ENCODE peak calls at places on chromosomes 16 and 17, in nine cellular contexts. L is testis, W is heart left ventricle, G is body of pancreas, Y is A549, E is prostate gland, A is GM12891, B is breast epithelium, N is tibial nerve. O is an unnamed sample.

GRCh38 chr16:15618392-15618791 is 24.6 kb downstream of the MARF1 start:
- DNase-seq in L (no peak), W (no peak), G (no peak), Y (no peak), E (no peak), A (no peak), B (no peak), N (no peak), O (no peak)

GRCh38 chr16:19213885-19214284 is 45.8 kb downstream of the SYT17 start:
- DNase-seq in L (no peak), W (no peak), G (no peak), Y (peak), E (no peak), A (no peak), B (no peak), N (no peak), O (no peak)

GRCh38 chr16:7509919-7510705 is 177.5 kb downstream of the RBFOX1 start:
- DNase-seq in L (no peak), W (no peak), G (no peak), Y (no peak), E (no peak), A (no peak), B (no peak), N (no peak), O (no peak)

GRCh38 chr17:66537518-66537917 is 235.1 kb downstream of the PRKCA start:
- DNase-seq in L (no peak), W (no peak), G (no peak), Y (no peak), E (no peak), A (no peak), B (no peak), N (no peak), O (no peak)

GRCh38 chr17:69960755-69961154 is 114.3 kb upstream of the KCNJ16 start:
- DNase-seq in L (peak), W (peak), G (peak), Y (no peak), E (peak), A (no peak), B (peak), N (peak), O (no peak)

GRCh38 chr17:45923511-45924268 is 29.3 kb downstream of the MAPT start:
- DNase-seq in L (no peak), W (no peak), G (no peak), Y (no peak), E (no peak), A (no peak), B (no peak), N (no peak), O (no peak)

GRCh38 chr17:12600349-12600748 is 65.3 kb upstream of the MYOCD start:
- DNase-seq in L (no peak), W (no peak), G (no peak), Y (no peak), E (no peak), A (no peak), B (no peak), N (no peak), O (no peak)

GRCh38 chr16:88192601-88193000 is 190.2 kb upstream of the ZNF469 start:
- DNase-seq in L (no peak), W (no peak), G (no peak), Y (no peak), E (no peak), A (no peak), B (no peak), N (no peak), O (no peak)

GRCh38 chr17:73841431-73842060 is 197.3 kb upstream of the SDK2 start:
- DNase-seq in L (no peak), W (no peak), G (no peak), Y (peak), E (no peak), A (no peak), B (no peak), N (no peak), O (no peak)

GRCh38 chr17:44348234-44348987 is 3.3 kb downstream of the GRN start:
- DNase-seq in L (no peak), W (peak), G (no peak), Y (no peak), E (peak), A (peak), B (no peak), N (no peak), O (no peak)

GRCh38 chr16:67110136-67110847 is 551 bp downstream of the PHAF1 start:
- DNase-seq in L (peak), W (no peak), G (no peak), Y (no peak), E (no peak), A (no peak), B (no peak), N (no peak), O (peak)

GRCh38 chr17:41734139-41734948 is at the start of gene HAP1:
- DNase-seq in L (peak), W (no peak), G (peak), Y (peak), E (peak), A (no peak), B (no peak), N (no peak), O (no peak)

GRCh38 chr16:65754799-65755691 is 611.4 kb upstream of the CDH5 start:
- DNase-seq in L (no peak), W (no peak), G (no peak), Y (no peak), E (no peak), A (no peak), B (no peak), N (no peak), O (no peak)

GRCh38 chr16:87538594-87538993 is 45.8 kb upstream of the ZCCHC14 start:
- DNase-seq in L (no peak), W (no peak), G (no peak), Y (no peak), E (no peak), A (no peak), B (no peak), N (no peak), O (no peak)

GRCh38 chr17:22507823-22508222 is 815.5 kb downstream of the KCNJ18 start:
- DNase-seq in L (peak), W (no peak), G (no peak), Y (peak), E (no peak), A (no peak), B (no peak), N (no peak), O (no peak)

GRCh38 chr16:11258553-11259287 is 2.7 kb upstream of the SOCS1 start:
- DNase-seq in L (peak), W (peak), G (peak), Y (no peak), E (no peak), A (peak), B (peak), N (no peak), O (no peak)

GRCh38 chr16:24996301-24996700 is 18.9 kb downstream of the ARHGAP17 start:
- DNase-seq in L (no peak), W (no peak), G (no peak), Y (no peak), E (no peak), A (no peak), B (no peak), N (no peak), O (no peak)

GRCh38 chr16:10940501-10941079 is 1.7 kb downstream of the DEXI start:
- DNase-seq in L (no peak), W (peak), G (peak), Y (no peak), E (no peak), A (no peak), B (no peak), N (no peak), O (no peak)

GRCh38 chr16:86319871-86320270 is 190.5 kb upstream of the FOXF1 start:
- DNase-seq in L (no peak), W (no peak), G (no peak), Y (no peak), E (no peak), A (no peak), B (no peak), N (no peak), O (no peak)

GRCh38 chr16:85556456-85557082 is 56.6 kb upstream of the GSE1 start:
- DNase-seq in L (peak), W (peak), G (peak), Y (peak), E (peak), A (peak), B (peak), N (no peak), O (peak)

GRCh38 chr17:46044286-46044928 is 45.4 kb downstream of the STH start:
- DNase-seq in L (peak), W (peak), G (peak), Y (peak), E (peak), A (no peak), B (peak), N (peak), O (peak)

GRCh38 chr16:9847146-9847545 is 335.1 kb downstream of the GRIN2A start:
- DNase-seq in L (no peak), W (no peak), G (no peak), Y (no peak), E (no peak), A (no peak), B (no peak), N (no peak), O (no peak)

GRCh38 chr16:25633549-25633948 is 58.2 kb upstream of the HS3ST4 start:
- DNase-seq in L (no peak), W (no peak), G (peak), Y (peak), E (no peak), A (no peak), B (no peak), N (no peak), O (no peak)

GRCh38 chr17:62778990-62779681 is 29.0 kb downstream of the MARCHF10 start:
- DNase-seq in L (peak), W (no peak), G (peak), Y (peak), E (peak), A (no peak), B (peak), N (no peak), O (no peak)

GRCh38 chr17:12290207-12290606 is 269.5 kb downstream of the MAP2K4 start:
- DNase-seq in L (no peak), W (no peak), G (no peak), Y (no peak), E (no peak), A (no peak), B (no peak), N (no peak), O (no peak)

GRCh38 chr17:43905985-43906852 is 1.1 kb downstream of the MPP2 start:
- DNase-seq in L (peak), W (peak), G (peak), Y (peak), E (no peak), A (no peak), B (peak), N (peak), O (no peak)

GRCh38 chr17:41064301-41064700 is 1.4 kb downstream of the KRTAP2-4 start:
- DNase-seq in L (no peak), W (no peak), G (no peak), Y (no peak), E (no peak), A (no peak), B (no peak), N (no peak), O (no peak)

GRCh38 chr16:11131706-11132105 is 124.3 kb downstream of the SOCS1 start:
- DNase-seq in L (no peak), W (peak), G (no peak), Y (no peak), E (no peak), A (no peak), B (no peak), N (no peak), O (no peak)

GRCh38 chr17:6701719-6702118 is 11.4 kb downstream of the SLC13A5 start:
- DNase-seq in L (peak), W (no peak), G (peak), Y (peak), E (no peak), A (peak), B (no peak), N (no peak), O (peak)

GRCh38 chr17:57445051-57445450 is 188.7 kb downstream of the MSI2 start:
- DNase-seq in L (no peak), W (no peak), G (no peak), Y (peak), E (no peak), A (no peak), B (peak), N (no peak), O (no peak)

GRCh38 chr17:15779119-15779518 is 47.0 kb downstream of the TBC1D26 start:
- DNase-seq in L (no peak), W (no peak), G (no peak), Y (no peak), E (no peak), A (no peak), B (no peak), N (no peak), O (no peak)

GRCh38 chr17:36463916-36464764 is 22.3 kb upstream of the ZNHIT3 start:
- DNase-seq in L (peak), W (peak), G (peak), Y (peak), E (peak), A (peak), B (no peak), N (no peak), O (peak)

GRCh38 chr17:36470499-36470898 is 16.0 kb upstream of the ZNHIT3 start:
- DNase-seq in L (no peak), W (no peak), G (no peak), Y (no peak), E (no peak), A (no peak), B (no peak), N (no peak), O (no peak)

GRCh38 chr17:36469733-36470132 is 16.7 kb upstream of the ZNHIT3 start:
- DNase-seq in L (no peak), W (no peak), G (no peak), Y (no peak), E (no peak), A (no peak), B (no peak), N (no peak), O (no peak)

GRCh38 chr17:36464765-36465088 is 21.8 kb upstream of the ZNHIT3 start:
- DNase-seq in L (no peak), W (no peak), G (no peak), Y (no peak), E (no peak), A (no peak), B (no peak), N (no peak), O (no peak)

DNA sequence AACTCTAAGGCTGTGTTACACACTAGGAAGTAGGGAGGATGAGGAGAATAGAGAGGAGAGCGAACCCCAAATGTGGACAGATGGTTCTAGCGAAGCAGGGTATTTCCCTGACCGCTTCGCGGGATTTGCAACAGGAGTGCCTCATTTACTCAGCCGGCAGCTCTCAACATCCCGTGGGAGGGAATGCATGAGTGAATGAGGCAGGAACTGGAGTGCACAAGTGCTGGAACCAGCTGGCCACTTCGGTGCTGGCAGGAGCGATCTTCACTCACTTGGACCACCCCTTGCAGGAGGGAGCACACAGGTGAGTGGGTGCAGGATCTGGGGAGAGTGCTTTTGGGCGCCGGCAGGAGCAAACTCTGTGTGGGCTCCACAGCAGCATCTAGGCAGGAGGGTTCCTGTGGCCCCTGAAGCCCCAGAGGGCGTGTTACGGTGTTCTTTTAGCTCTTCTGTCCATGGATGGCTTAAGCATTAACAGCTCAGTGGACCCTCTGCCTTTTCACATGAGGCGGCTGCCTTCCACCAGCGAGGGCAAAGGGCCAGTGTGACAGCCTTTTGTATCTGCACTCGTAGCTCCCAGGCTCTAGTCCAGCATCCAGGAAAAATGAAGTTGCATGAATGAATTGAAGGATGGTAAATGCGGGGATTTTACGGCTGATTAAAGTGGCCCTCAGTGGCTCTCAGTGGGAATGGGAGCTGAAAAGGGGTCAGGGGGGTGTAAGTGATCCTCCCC is 17.4 kb upstream of the ZNHIT3 start:
- DNase-seq in L (no peak), W (no peak), G (no peak), Y (no peak), E (no peak), A (no peak), B (no peak), N (no peak), O (no peak)
- TF ChIP-seq POLR2A in L (no peak), W (no peak), G (no peak), Y (no peak), E (no peak), A (no peak), B (no peak), N (no peak), O (no peak)

GRCh38 chr17:1490643-1491405 is 1.7 kb downstream of the MYO1C start:
- DNase-seq in L (peak), W (peak), G (peak), Y (peak), E (peak), A (peak), B (no peak), N (no peak), O (peak)
- TF ChIP-seq POLR2A in L (no peak), W (peak), G (peak), Y (peak), E (peak), A (peak), B (peak), N (peak), O (peak)

GRCh38 chr16:29977063-29977462 is 3.4 kb downstream of the TAOK2 start:
- DNase-seq in L (no peak), W (no peak), G (no peak), Y (no peak), E (no peak), A (no peak), B (no peak), N (no peak), O (no peak)
- TF ChIP-seq POLR2A in L (no peak), W (no peak), G (no peak), Y (no peak), E (no peak), A (no peak), B (no peak), N (no peak), O (no peak)

GRCh38 chr17:17237026-17237799 is at the start of gene FLCN:
- DNase-seq in L (peak), W (peak), G (peak), Y (peak), E (peak), A (peak), B (peak), N (peak), O (peak)
- TF ChIP-seq POLR2A in L (peak), W (peak), G (peak), Y (peak), E (peak), A (peak), B (peak), N (peak), O (peak)

DNA sequence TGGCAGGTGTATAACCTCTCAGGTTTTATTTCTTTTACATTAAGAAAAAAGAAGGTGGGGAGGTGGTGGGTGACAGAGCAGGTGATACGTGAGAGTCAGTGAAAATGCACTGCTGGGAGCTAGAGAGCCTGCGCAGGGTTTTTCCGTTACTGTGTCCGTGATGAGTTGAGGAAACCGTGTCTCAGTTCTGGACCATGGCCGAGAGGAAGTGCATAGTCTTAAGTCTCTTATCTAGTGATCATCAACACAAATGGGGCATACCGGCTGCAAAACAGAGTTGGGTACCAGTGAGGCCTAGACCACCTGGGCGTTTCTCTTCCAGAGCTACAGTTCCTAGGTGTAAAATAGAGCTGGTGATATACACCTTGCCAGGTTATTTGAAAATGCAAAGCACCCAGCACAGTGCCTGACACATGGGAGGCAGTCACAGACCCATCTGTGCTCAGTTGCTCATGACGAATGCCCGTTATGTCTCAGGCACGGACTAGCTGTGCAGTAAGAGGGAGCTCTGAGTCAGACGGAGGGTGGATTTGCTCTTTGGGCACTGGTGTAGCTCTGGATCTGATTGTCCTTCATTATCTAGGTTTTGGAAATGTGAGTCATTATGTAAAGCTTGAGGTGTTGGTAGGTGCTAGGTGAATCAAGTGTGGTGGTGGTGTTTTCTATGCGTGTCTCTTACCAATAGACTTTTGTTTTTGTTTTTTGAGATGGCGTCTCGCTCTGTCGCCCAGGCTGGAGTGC is 60.9 kb downstream of the RPTOR start:
- DNase-seq in L (no peak), W (no peak), G (peak), Y (peak), E (no peak), A (peak), B (no peak), N (no peak), O (no peak)
- TF ChIP-seq POLR2A in L (no peak), W (no peak), G (no peak), Y (no peak), E (no peak), A (no peak), B (no peak), N (no peak), O (no peak)

DNA sequence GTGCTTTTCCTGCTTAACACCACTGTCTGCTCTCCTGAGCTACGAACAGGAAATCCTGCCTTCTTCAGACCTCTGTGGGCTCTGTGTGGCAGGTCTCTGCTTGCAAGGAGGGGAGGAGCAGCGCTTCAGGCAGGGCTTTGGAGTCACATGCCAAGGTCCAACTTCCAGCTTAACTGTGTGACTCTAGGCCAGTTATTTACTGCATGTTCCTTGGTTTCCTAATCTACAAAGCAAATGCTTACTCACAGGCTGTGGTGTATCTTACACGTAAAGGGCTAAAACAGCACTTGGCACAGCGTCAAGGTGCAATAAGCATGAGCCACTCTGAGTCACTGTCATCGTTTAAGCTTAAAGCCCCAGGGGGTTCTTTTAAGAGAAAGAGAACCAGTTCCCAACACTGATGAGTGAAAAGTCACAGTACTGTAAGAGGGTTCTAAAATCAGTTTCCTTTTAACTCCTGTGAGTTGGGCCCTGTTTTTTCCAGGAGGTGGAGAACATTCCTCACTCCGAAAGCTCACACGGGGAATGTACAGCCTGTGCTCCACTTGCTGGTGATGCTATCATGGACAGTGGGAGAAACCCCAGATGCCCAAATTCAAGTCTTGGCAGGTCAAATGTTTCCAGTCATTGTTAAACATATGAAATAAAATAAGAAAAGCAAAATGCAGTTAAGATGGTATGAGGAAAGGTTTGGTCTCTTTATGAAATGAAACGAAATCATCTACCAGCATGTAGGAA is 54.1 kb upstream of the BCAR1 start:
- DNase-seq in L (peak), W (peak), G (peak), Y (peak), E (peak), A (no peak), B (peak), N (no peak), O (peak)
- TF ChIP-seq POLR2A in L (no peak), W (no peak), G (no peak), Y (no peak), E (no peak), A (no peak), B (no peak), N (no peak), O (peak)